ENCODE peak calls at places on chromosomes 13 and 19, in seven cellular contexts. X, I, Z, S, P, R and O are unnamed samples.
A peak's percentile ranks its signal among the peaks of the same experiment; 100 is the strongest.

GRCh38 chr19:44875666-44876418 is 15.2 kb upstream of the TOMM40 start:
- DNase-seq in Z (no peak), S (no peak), I (no peak), P (no peak), X (no peak), R (no peak), O (peak; percentile 69)

GRCh38 chr19:41888926-41889325 is 5.9 kb downstream of the ARHGEF1 start:
- DNase-seq in Z (no peak), R (peak; percentile 78), I (no peak), X (no peak), S (no peak), P (no peak), O (no peak)

GRCh38 chr19:41706741-41707501 is 1.5 kb upstream of the CEACAM5 start:
- DNase-seq in S (peak; percentile 82), P (peak; percentile 59), X (no peak), I (peak; percentile 49), R (peak; percentile 77), Z (peak; percentile 88), O (peak; percentile 88)

GRCh38 chr13:112464720-112465119 is 88.6 kb downstream of the SPACA7 start:
- DNase-seq in Z (no peak), P (no peak), I (no peak), X (no peak), R (no peak), S (no peak), O (peak; percentile 15)

GRCh38 chr13:25691654-25692053 is 319.9 kb downstream of the ATP8A2 start:
- DNase-seq in Z (no peak), R (no peak), X (no peak), I (no peak), P (no peak), S (no peak), O (no peak)

GRCh38 chr19:16327131-16327450 is 2.5 kb downstream of the KLF2 start:
- DNase-seq in R (no peak), Z (no peak), X (no peak), S (no peak), P (no peak), I (no peak), O (no peak)

GRCh38 chr13:78867655-78868054 is 208.7 kb upstream of the OBI1 start:
- DNase-seq in Z (no peak), I (no peak), R (no peak), P (no peak), X (no peak), S (no peak), O (no peak)

GRCh38 chr13:113387396-113387795 is 23.5 kb upstream of the GRTP1 start:
- DNase-seq in X (no peak), P (no peak), Z (no peak), S (no peak), R (no peak), I (no peak), O (no peak)

GRCh38 chr19:28793391-28794168 is 419.4 kb downstream of the UQCRFS1 start:
- DNase-seq in Z (peak; percentile 51), I (no peak), X (no peak), P (no peak), R (no peak), S (peak; percentile 58), O (no peak)

GRCh38 chr19:21947775-21948174 is 63.0 kb downstream of the ZNF208 start:
- DNase-seq in P (no peak), Z (no peak), S (no peak), X (no peak), R (no peak), I (no peak), O (no peak)

GRCh38 chr19:46353730-46354528 is 7.0 kb downstream of the PPP5C start:
- DNase-seq in I (no peak), P (no peak), X (no peak), S (no peak), R (peak; percentile 41), Z (no peak), O (no peak)

GRCh38 chr19:46295401-46296308 is 1.2 kb upstream of the HIF3A start:
- DNase-seq in I (no peak), S (no peak), Z (no peak), P (no peak), X (no peak), R (no peak), O (no peak)

GRCh38 chr13:114032121-114032799 is 58.4 kb upstream of the C13orf46 start:
- DNase-seq in S (no peak), R (no peak), P (no peak), X (no peak), Z (no peak), I (no peak), O (no peak)

GRCh38 chr19:43664008-43664407 is 6.0 kb downstream of the PLAUR start:
- DNase-seq in S (no peak), P (peak; percentile 32), I (no peak), X (no peak), R (no peak), Z (no peak), O (no peak)

GRCh38 chr13:42007844-42008243 is 40.6 kb upstream of the DGKH start:
- DNase-seq in I (no peak), P (no peak), S (no peak), Z (no peak), R (no peak), X (no peak), O (no peak)

GRCh38 chr13:63517376-63517775 is 2101.7 kb upstream of the PCDH20 start:
- DNase-seq in Z (no peak), X (no peak), I (no peak), R (no peak), S (no peak), P (no peak), O (no peak)

GRCh38 chr19:18504886-18505610 is 16.8 kb downstream of the ELL start:
- DNase-seq in X (no peak), S (no peak), P (no peak), I (no peak), R (no peak), Z (no peak), O (no peak)

GRCh38 chr13:82766732-82767321 is 1115.4 kb downstream of the SLITRK1 start:
- DNase-seq in X (no peak), Z (no peak), I (no peak), R (no peak), S (no peak), P (no peak), O (no peak)

GRCh38 chr19:42421101-42421500 is 6.1 kb downstream of the LIPE start:
- DNase-seq in R (no peak), Z (no peak), P (no peak), I (no peak), X (no peak), S (no peak), O (no peak)

GRCh38 chr19:19356901-19357566 is 36.4 kb downstream of the MAU2 start:
- DNase-seq in I (no peak), Z (no peak), P (no peak), R (no peak), X (no peak), S (no peak), O (no peak)